ENCODE peak calls at places on chromosomes 16 and 17, in seven cellular contexts. V, I, M, E, B, S and N are unnamed samples.

GRCh38 chr16:28938721-28939120 is 7.0 kb downstream of the CD19 start:
- DNase-seq in V (no peak), I (no peak), M (no peak), E (no peak), B (no peak), S (no peak), N (no peak)

GRCh38 chr17:57255776-57256681 is at the start of gene MSI2:
- DNase-seq in V (peak; percentile 61), I (peak; percentile 78), M (peak; percentile 93), E (peak; percentile 98), B (peak; percentile 94), S (peak; percentile 95), N (peak; percentile 94)

GRCh38 chr17:17840751-17841591 is 4.2 kb upstream of the SREBF1 start:
- DNase-seq in V (no peak), I (peak; percentile 54), M (no peak), E (no peak), B (peak; percentile 59), S (no peak), N (no peak)

GRCh38 chr17:63707151-63707550 is 7.2 kb upstream of the LIMD2 start:
- DNase-seq in V (no peak), I (no peak), M (no peak), E (no peak), B (no peak), S (no peak), N (no peak)

GRCh38 chr17:65537845-65538678 is 23.4 kb downstream of the AXIN2 start:
- DNase-seq in V (no peak), I (no peak), M (no peak), E (no peak), B (peak; percentile 87), S (no peak), N (no peak)

GRCh38 chr16:7313170-7313569 is 19.5 kb upstream of the RBFOX1 start:
- DNase-seq in V (no peak), I (no peak), M (no peak), E (no peak), B (peak; percentile 25), S (no peak), N (no peak)

GRCh38 chr16:86740817-86741799 is 162.8 kb downstream of the FOXL1 start:
- DNase-seq in V (no peak), I (peak; percentile 80), M (peak; percentile 22), E (no peak), B (no peak), S (no peak), N (peak; percentile 14)

GRCh38 chr17:34146440-34147043 is 108.5 kb upstream of the CCL2 start:
- DNase-seq in V (no peak), I (no peak), M (no peak), E (peak; percentile 69), B (peak; percentile 67), S (no peak), N (peak; percentile 85)

GRCh38 chr17:74441537-74441936 is 9.6 kb downstream of the GPRC5C start:
- DNase-seq in V (no peak), I (no peak), M (no peak), E (no peak), B (no peak), S (no peak), N (no peak)

GRCh38 chr16:57690782-57691471 is 3.7 kb upstream of the DRC7 start:
- DNase-seq in V (no peak), I (peak; percentile 7), M (no peak), E (peak; percentile 26), B (peak; percentile 80), S (no peak), N (no peak)

GRCh38 chr16:57688487-57688986 is 6.1 kb upstream of the DRC7 start:
- DNase-seq in V (no peak), I (no peak), M (no peak), E (peak; percentile 27), B (no peak), S (no peak), N (peak; percentile 4)

GRCh38 chr16:57692636-57693035 is 2.0 kb upstream of the DRC7 start:
- DNase-seq in V (no peak), I (no peak), M (no peak), E (no peak), B (no peak), S (no peak), N (no peak)

GRCh38 chr16:57688987-57689771 is 5.4 kb upstream of the DRC7 start:
- DNase-seq in V (no peak), I (no peak), M (no peak), E (peak; percentile 31), B (peak; percentile 34), S (no peak), N (peak; percentile 83)

DNA sequence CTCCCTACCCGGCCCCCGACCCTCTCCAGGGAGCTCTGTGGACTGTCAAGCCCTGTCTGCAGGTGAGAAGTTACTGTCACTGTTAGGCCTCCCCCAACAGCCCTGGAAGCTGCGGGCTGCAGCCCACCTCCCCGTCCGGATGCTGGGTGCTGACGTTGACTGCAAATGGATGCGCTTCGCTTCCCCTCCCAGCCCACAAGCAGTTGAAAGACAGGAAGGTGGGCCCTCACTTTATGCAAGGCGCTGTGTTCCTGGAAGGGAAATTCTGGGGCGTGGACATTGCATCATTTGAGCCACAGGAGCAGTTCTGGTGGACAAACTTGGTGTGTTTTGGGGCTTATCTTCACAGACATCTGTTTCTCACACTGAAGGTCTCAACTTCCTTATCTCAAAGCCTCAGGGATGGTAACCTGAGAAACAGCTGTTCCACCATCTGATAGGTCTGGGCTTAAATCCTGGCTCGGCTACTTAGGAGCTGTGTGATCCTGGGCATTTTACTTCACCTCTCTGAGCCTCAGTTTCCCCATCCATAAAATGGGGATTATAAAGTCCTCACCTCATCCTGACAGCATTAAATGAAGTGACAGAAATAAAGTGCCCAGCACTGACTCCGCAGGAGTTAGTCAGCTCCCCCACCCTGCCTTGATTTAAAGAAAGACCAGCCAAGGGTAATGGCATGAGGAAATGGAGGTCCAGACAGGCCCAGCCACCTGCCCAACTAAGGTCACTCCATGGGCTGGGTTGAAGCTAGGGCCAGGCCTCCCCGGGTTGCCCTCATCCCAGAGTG is 4.6 kb upstream of the DRC7 start:
- DNase-seq in V (no peak), I (no peak), M (no peak), E (peak; percentile 59), B (peak; percentile 98), S (no peak), N (no peak)
- TF ChIP-seq POLR2A in V (no peak), I (no peak), M (no peak), E (no peak), B (no peak), S (no peak), N (no peak)

GRCh38 chr16:70713781-70714180 is 27.9 kb upstream of the MTSS2 start:
- DNase-seq in V (no peak), I (no peak), M (no peak), E (no peak), B (no peak), S (no peak), N (no peak)

GRCh38 chr16:70714526-70715112 is 28.8 kb upstream of the MTSS2 start:
- DNase-seq in V (no peak), I (no peak), M (no peak), E (no peak), B (no peak), S (no peak), N (no peak)

GRCh38 chr16:70715860-70716357 is 30.1 kb upstream of the MTSS2 start:
- DNase-seq in V (no peak), I (peak; percentile 62), M (peak; percentile 35), E (no peak), B (no peak), S (peak; percentile 57), N (no peak)

GRCh38 chr16:70717065-70717464 is 31.2 kb upstream of the MTSS2 start:
- DNase-seq in V (no peak), I (no peak), M (no peak), E (no peak), B (no peak), S (no peak), N (no peak)

GRCh38 chr16:70715113-70715711 is 29.4 kb upstream of the MTSS2 start:
- DNase-seq in V (no peak), I (peak; percentile 98), M (peak; percentile 90), E (no peak), B (no peak), S (peak; percentile 99), N (peak; percentile 83)
- TF ChIP-seq CTCF in V (no peak), I (peak; percentile 28), M (no peak), E (no peak), B (no peak), S (peak; percentile 8), N (peak; percentile 24)

GRCh38 chr16:10744370-10745030 is 858 bp downstream of the NUBP1 start:
- DNase-seq in V (no peak), I (peak; percentile 49), M (no peak), E (peak; percentile 62), B (no peak), S (peak; percentile 50), N (no peak)
- TF ChIP-seq POLR2A in V (no peak), I (no peak), M (no peak), E (no peak), B (no peak), S (no peak), N (no peak)

DNA sequence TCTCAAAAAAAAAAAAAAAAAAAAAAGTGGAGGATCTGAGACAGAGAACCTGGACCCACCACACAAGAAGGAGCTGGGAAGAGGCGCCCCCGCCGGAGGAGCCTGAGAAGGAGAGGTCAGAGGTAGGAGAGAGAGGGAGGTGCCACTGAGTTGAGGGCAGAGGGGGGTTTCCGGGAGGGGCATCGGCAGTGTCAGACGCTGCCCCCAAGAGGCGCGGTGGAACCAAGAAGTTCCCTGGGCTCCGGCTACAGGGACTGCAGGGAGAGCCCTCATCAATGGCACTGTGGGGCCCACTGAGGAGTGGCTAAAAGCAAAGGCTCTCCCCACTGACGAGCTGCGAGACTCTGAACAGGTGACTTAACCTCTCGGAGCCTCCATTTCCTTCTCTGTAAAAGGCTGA is 4.2 kb downstream of the CCDC42 start:
- DNase-seq in V (no peak), I (no peak), M (no peak), E (peak; percentile 60), B (no peak), S (no peak), N (no peak)
- TF ChIP-seq CTCF in V (no peak), I (no peak), M (no peak), E (no peak), B (no peak), S (no peak), N (no peak)

DNA sequence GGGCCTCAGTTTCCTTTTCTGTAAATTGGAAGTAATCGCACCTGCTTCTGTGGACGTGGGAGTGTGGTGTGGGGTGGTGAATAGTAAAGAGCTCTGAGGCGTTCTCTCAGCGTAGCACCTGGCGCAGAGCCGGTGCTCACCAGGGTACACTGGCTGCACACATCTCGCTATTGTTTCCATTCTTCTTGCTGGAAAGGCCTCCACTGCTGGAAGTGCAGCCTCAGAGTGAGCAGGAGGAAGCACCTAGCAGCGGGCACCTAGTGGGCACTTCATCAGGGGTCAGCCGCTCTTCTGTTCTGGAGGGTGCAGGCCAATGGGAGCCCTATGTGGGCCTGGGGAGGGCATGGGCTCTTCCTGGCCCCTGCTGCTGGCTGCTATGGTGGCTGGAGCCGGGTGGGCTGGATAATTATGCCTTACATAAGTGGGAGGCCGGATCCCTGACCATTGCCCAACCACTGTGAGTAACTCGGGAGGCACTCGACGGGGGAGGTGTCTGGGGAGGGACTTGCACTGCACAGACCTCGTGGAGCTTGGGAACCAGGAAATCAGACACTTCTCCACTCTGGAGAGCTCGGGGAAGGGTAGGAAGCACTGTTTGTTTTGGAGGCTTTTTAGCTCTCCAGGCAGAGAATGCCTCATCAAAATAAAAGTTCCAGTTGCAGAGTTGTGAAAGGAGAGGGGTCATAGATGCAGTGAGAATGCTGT is 1.7 kb downstream of the MAP2K3 start:
- DNase-seq in V (peak; percentile 64), I (peak; percentile 99), M (peak; percentile 88), E (peak; percentile 93), B (peak; percentile 66), S (peak; percentile 97), N (peak; percentile 91)
- TF ChIP-seq POLR2A in V (no peak), I (peak; percentile 96), M (peak; percentile 36), E (peak; percentile 62), B (no peak), S (peak; percentile 63), N (peak; percentile 85)

GRCh38 chr17:5035356-5035755 is at the start of gene SLC52A1:
- DNase-seq in V (no peak), I (no peak), M (no peak), E (peak; percentile 60), B (no peak), S (no peak), N (no peak)
- TF ChIP-seq CTCF in V (no peak), I (no peak), M (no peak), E (no peak), B (no peak), S (no peak), N (no peak)